ENCODE peak calls at places on chromosomes 2 and 18, in nine cellular contexts. K is PC-3, B is HCT116, X is left lung, E is BE2C, C is right lobe of liver, O is lower lobe of right lung, L is WERI-Rb-1, T is fibroblast of pulmonary artery. M is an unnamed sample.

GRCh38 chr2:159064446-159065301 is 96.2 kb downstream of the TANC1 start:
- DNase-seq in T (peak; percentile 60), O (no peak), B (no peak), C (no peak), X (no peak), E (no peak), L (no peak), K (peak; percentile 63), M (no peak)

GRCh38 chr2:86223682-86224560 is 24.7 kb downstream of the MRPL35 start:
- DNase-seq in X (no peak), L (peak; percentile 78), O (no peak), T (peak; percentile 53), C (no peak), K (no peak), E (no peak), B (no peak), M (no peak)

GRCh38 chr2:128346811-128347558 is 28.3 kb upstream of the HS6ST1 start:
- DNase-seq in K (no peak), C (no peak), T (no peak), L (no peak), E (no peak), B (no peak), O (no peak), X (no peak), M (no peak)

GRCh38 chr2:133636287-133636686 is 68.0 kb upstream of the NCKAP5 start:
- DNase-seq in K (no peak), B (no peak), L (no peak), C (no peak), T (no peak), X (no peak), E (no peak), O (no peak), M (no peak)

GRCh38 chr2:25797607-25798488 is 80.4 kb downstream of the ASXL2 start:
- DNase-seq in L (no peak), E (no peak), X (no peak), K (no peak), O (no peak), B (no peak), T (no peak), C (no peak), M (no peak)

GRCh38 chr2:121858847-121859246 is 103.4 kb downstream of the TSN start:
- DNase-seq in T (no peak), L (no peak), E (no peak), K (no peak), X (no peak), O (no peak), B (no peak), C (no peak), M (no peak)

GRCh38 chr2:138716183-138716582 is 64.0 kb downstream of the NXPH2 start:
- DNase-seq in K (peak; percentile 43), O (no peak), C (no peak), X (no peak), B (peak; percentile 21), L (no peak), T (no peak), E (no peak), M (no peak)

GRCh38 chr2:91477731-91478672 is 2786.5 kb downstream of the RPIA start:
- DNase-seq in C (peak; percentile 28), L (no peak), X (peak; percentile 88), B (no peak), K (peak; percentile 2), T (no peak), E (peak; percentile 26), O (peak; percentile 64), M (peak; percentile 8)

GRCh38 chr2:126831234-126832005 is 67.3 kb upstream of the TEX51 start:
- DNase-seq in X (no peak), C (no peak), L (no peak), O (no peak), T (peak; percentile 65), B (no peak), E (no peak), K (peak; percentile 7), M (no peak)

GRCh38 chr18:53906681-53907080 is 317.8 kb downstream of the MBD2 start:
- DNase-seq in E (no peak), B (no peak), K (no peak), X (no peak), T (peak; percentile 52), C (no peak), O (no peak), L (no peak), M (no peak)

GRCh38 chr2:207122914-207123744 is 42.6 kb downstream of the KLF7 start:
- DNase-seq in O (no peak), X (no peak), C (no peak), B (peak; percentile 59), E (no peak), L (no peak), T (no peak), K (no peak), M (no peak)

GRCh38 chr18:68482815-68483214 is 232.1 kb downstream of the TMX3 start:
- DNase-seq in T (no peak), L (no peak), K (no peak), X (no peak), O (no peak), C (no peak), B (no peak), E (no peak), M (no peak)

GRCh38 chr2:23549821-23550535 is 165.0 kb downstream of the KLHL29 start:
- DNase-seq in K (no peak), E (no peak), B (no peak), X (peak; percentile 49), L (no peak), C (no peak), T (peak; percentile 44), O (no peak), M (no peak)

GRCh38 chr2:45739796-45740485 is 88.5 kb downstream of the PRKCE start:
- DNase-seq in C (no peak), K (no peak), T (no peak), X (no peak), L (no peak), E (peak; percentile 48), O (no peak), B (no peak), M (no peak)

GRCh38 chr18:3283908-3284307 is 22.0 kb downstream of the MYL12B start:
- DNase-seq in B (no peak), C (no peak), L (peak; percentile 76), X (no peak), T (no peak), E (peak; percentile 31), O (no peak), K (no peak), M (no peak)

GRCh38 chr18:44079602-44080001 is 601.1 kb upstream of the SETBP1 start:
- DNase-seq in O (no peak), B (no peak), C (no peak), L (no peak), E (no peak), X (no peak), K (peak; percentile 57), T (peak; percentile 91), M (peak; percentile 70)

GRCh38 chr2:61689526-61689925 is 151.4 kb upstream of the XPO1 start:
- DNase-seq in E (no peak), O (no peak), L (no peak), T (peak; percentile 36), B (no peak), C (no peak), X (no peak), K (no peak), M (no peak)

GRCh38 chr2:228102949-228103348 is 78.5 kb downstream of the SPHKAP start:
- DNase-seq in T (no peak), X (no peak), B (no peak), K (peak; percentile 53), E (no peak), O (no peak), C (no peak), L (no peak), M (no peak)

DNA sequence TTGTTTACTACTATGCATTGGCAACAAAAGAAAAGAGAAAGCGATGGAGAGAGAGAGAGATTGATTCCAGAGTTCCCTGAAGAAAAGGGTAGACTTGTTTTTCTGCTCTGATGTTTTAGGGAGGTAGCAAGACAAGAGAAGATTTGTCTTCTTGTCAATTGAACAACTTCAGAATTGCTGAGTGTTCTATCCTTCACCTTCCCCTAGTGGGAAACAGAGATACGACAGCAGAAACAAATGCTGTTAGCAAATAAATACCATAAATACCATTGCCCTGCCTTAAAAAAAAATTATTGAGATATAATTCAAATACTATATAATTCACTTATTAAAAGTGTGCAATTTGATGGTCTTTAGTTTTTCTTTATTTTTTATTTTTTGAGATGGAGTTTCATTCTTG is 26.2 kb upstream of the CCDC150 start:
- DNase-seq in C (no peak), O (no peak), E (no peak), T (no peak), L (no peak), K (peak; percentile 9), X (no peak), B (no peak), M (no peak)
- TF ChIP-seq CTCF in C (no peak), O (no peak), E (no peak), T (peak; percentile 14), L (no peak), K (no peak), X (no peak), B (no peak), M (no peak)

GRCh38 chr18:46333371-46334199 is 229.4 kb downstream of the HAUS1 start:
- DNase-seq in O (no peak), E (peak; percentile 65), T (no peak), L (peak; percentile 85), C (peak; percentile 58), X (peak; percentile 71), K (peak; percentile 46), B (peak; percentile 22), M (no peak)

GRCh38 chr18:46335551-46336059 is 231.4 kb downstream of the HAUS1 start:
- DNase-seq in B (no peak), T (no peak), E (no peak), K (no peak), O (no peak), C (no peak), X (no peak), L (peak; percentile 75), M (no peak)

GRCh38 chr18:46332286-46332801 is 228.2 kb downstream of the HAUS1 start:
- DNase-seq in O (no peak), K (no peak), L (no peak), B (no peak), T (no peak), C (no peak), E (no peak), X (no peak), M (no peak)

GRCh38 chr18:46332956-46333355 is 228.8 kb downstream of the HAUS1 start:
- DNase-seq in L (peak; percentile 88), K (no peak), E (no peak), O (no peak), B (no peak), C (peak; percentile 71), X (no peak), T (no peak), M (no peak)

GRCh38 chr18:46334200-46334553 is 230.0 kb downstream of the HAUS1 start:
- DNase-seq in E (no peak), K (no peak), X (peak; percentile 51), T (no peak), B (no peak), L (no peak), O (no peak), C (no peak), M (no peak)
- H3K4me3 ChIP-seq in E (peak overlapping the region; percentile 70), K (peak overlapping the region; percentile 84), X (peak overlapping the region; percentile 37), T (peak overlapping the region; percentile 19), B (peak overlapping the region; percentile 61), L (peak overlapping the region; percentile 67), O (peak overlapping the region; percentile 54), C (peak overlapping the region; percentile 78), M (peak overlapping the region; percentile 52)

GRCh38 chr18:25121442-25121841 is 230.5 kb downstream of the ZNF521 start:
- DNase-seq in C (no peak), K (no peak), L (no peak), X (no peak), O (no peak), T (no peak), B (no peak), E (no peak), M (no peak)
- TF ChIP-seq CTCF in C (no peak), K (no peak), L (no peak), X (no peak), O (no peak), T (no peak), B (no peak), E (no peak), M (no peak)

GRCh38 chr2:190136825-190137224 is 74.3 kb upstream of the MSTN start:
- DNase-seq in C (no peak), B (no peak), X (no peak), O (no peak), E (no peak), T (no peak), L (no peak), K (no peak), M (no peak)
- H3K4me3 ChIP-seq in C (no peak overlapping the region), B (no peak overlapping the region), X (no peak overlapping the region), O (no peak overlapping the region), E (no peak overlapping the region), T (no peak overlapping the region), L (no peak overlapping the region), K (no peak overlapping the region), M (no peak overlapping the region)

M was measured in astrocyte of the cerebellum.